ENCODE peak calls at places on chromosome 15, in six cellular contexts. U is adrenal gland, A is gastrocnemius medialis, K is stomach, Y is endothelial cell of umbilical vein, F is esophagus muscularis mucosa. L is an unnamed sample.

GRCh38 chr15:62068787-62069170 is 2.0 kb downstream of the C2CD4A start:
- DNase-seq in U (no peak), A (no peak), K (no peak), F (no peak), Y (no peak), L (no peak)

GRCh38 chr15:66703540-66703941 is 1.5 kb downstream of the SMAD6 start:
- DNase-seq in K (peak), F (no peak), A (no peak), Y (no peak), U (no peak), L (no peak)

GRCh38 chr15:94383706-94384105 is 152.3 kb downstream of the MCTP2 start:
- DNase-seq in F (no peak), Y (no peak), U (no peak), A (no peak), K (no peak), L (no peak)

GRCh38 chr15:78207641-78208340 is 26.6 kb downstream of the ACSBG1 start:
- DNase-seq in U (no peak), Y (no peak), F (no peak), K (peak), A (no peak), L (no peak)

GRCh38 chr15:58065011-58065444 is 483 bp downstream of the ALDH1A2 start:
- DNase-seq in Y (peak), U (peak), F (no peak), A (no peak), K (no peak), L (peak)

GRCh38 chr15:98529205-98530145 is 118.9 kb upstream of the IGF1R start:
- DNase-seq in Y (no peak), A (no peak), K (no peak), F (no peak), U (no peak), L (no peak)

GRCh38 chr15:58923284-58923683 is 10.2 kb downstream of the SLTM start:
- DNase-seq in K (no peak), Y (no peak), U (no peak), F (no peak), A (no peak), L (no peak)

GRCh38 chr15:58931985-58932384 is 1.5 kb downstream of the SLTM start:
- DNase-seq in K (peak), Y (peak), F (no peak), A (peak), U (peak), L (no peak)

GRCh38 chr15:73146419-73146818 is 94.2 kb downstream of the NEO1 start:
- DNase-seq in U (no peak), Y (no peak), A (no peak), K (no peak), F (no peak), L (no peak)

DNA sequence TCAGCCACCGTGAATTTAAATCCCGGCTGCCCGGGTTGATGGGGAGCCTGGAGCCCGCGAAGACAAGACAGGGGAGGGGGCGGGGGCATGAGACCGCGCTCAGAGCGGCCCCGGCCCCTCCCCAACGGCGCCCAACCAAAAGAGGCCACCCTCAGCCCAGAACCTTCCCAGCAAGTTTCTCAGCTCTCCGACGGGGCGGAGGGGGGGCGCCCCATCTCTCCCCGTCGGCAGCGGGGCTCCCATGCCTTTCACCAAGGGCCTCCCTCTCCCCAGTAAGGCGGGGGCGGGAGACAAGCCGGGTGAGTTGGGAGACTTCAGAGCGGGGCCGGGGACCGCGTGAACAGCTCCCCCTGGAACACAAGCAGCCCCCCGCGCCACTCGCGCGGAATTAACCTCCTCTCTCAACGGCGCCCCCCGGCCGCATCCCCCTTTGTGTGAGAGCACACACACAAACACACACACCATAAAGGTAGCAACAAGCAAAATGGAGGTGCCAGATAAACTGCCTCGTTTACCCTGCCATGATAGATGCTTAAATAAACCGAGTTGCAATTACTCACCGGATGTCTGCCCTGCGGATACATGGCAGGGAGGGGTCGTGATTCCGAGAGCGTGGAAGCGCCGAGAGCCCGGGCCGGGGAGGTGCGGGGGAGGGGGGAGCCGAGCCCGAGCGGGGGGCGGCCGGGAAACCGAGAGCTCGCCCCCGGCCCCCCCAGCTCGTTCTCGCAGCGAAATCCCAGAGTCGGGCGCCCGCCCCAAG is 1.3 kb downstream of the TLE3 start:
- DNase-seq in Y (peak), K (peak), A (no peak), U (peak), F (no peak), L (peak)
- TF ChIP-seq POLR2A in Y (peak), K (no peak), A (no peak), U (no peak), F (no peak), L (no peak)

DNA sequence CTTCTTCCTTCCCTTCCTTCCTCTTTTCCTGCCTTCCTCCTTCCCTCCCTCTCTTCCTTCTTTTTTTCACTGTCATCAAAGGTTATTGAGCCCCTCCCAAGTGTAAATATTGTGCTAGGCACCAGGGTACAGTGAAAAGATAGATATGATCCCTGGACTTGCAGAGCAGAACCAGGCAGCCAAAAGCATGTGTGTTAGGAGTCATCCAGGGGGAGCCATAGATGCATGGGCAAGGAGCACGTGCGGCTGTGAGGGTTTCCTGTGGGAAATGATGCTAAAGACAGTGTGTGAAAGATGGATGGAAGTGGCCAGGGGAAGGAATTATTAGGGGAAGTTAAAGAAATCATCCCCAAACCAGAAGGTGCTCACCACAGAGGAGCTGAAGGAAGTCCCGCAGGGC is 65.2 kb downstream of the NR2F2 start:
- DNase-seq in Y (no peak), U (no peak), A (no peak), K (peak), F (no peak), L (no peak)
- TF ChIP-seq CTCF in Y (no peak), U (no peak), A (no peak), K (no peak), F (no peak), L (no peak)

DNA sequence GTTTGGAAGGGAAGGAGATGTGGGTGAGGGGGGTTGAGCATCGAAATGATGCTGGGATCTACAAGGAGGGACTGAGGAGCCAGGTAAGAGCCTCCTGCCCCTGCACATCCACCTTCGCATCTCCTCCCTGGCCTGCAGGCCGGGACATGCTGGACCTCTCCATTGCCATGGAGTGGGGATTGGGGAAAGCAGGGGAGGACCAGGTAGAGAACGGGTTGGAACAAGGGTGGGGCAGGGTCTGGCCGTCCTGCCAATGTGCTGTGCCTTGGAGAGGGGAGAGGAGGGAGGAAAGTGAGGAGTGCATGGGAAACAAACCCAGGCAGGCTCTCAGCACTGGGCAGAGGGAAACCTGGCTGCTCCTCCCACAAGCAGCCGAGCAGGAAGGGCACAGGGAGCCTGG is 10.6 kb downstream of the PLA2G4B start:
- DNase-seq in A (no peak), U (no peak), K (no peak), Y (no peak), F (no peak), L (no peak)
- H3K27ac ChIP-seq in A (no peak), U (no peak), K (no peak), Y (no peak), F (no peak), L (no peak)

DNA sequence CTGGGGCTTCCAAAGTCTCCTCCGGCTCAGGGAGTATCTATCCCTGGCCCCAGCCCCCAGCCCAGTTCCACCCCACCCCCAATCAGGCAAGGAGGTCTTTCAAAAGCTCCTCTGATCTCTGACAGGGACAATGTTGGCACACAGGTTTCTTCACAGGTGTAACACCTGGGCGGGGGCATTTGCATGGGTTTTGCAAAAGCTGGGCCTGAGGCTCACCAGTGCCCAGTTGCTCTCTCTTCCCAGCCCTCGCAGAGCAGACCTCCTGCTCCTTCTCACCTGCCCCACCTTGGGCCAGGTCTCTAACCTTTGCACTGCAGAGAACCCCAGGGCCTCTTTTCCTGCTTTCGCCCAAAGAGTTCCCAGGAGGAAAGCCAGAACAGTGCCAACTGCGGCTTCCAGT is 8.6 kb upstream of the CSK start:
- DNase-seq in Y (no peak), U (no peak), A (no peak), F (no peak), K (no peak), L (no peak)
- TF ChIP-seq POLR2A in Y (no peak), U (no peak), A (no peak), F (no peak), K (no peak), L (no peak)

GRCh38 chr15:42595641-42596240 is 20.3 kb downstream of the STARD9 start:
- DNase-seq in F (no peak), U (no peak), Y (no peak), K (no peak), A (no peak), L (no peak)

GRCh38 chr15:42593143-42593542 is 17.7 kb downstream of the STARD9 start:
- DNase-seq in Y (no peak), K (no peak), F (no peak), U (no peak), A (peak), L (peak)

GRCh38 chr15:42590619-42591237 is 15.3 kb downstream of the STARD9 start:
- DNase-seq in U (no peak), F (no peak), Y (no peak), A (no peak), K (no peak), L (no peak)

GRCh38 chr15:42591238-42591936 is 16.0 kb downstream of the STARD9 start:
- DNase-seq in U (no peak), K (no peak), Y (peak), F (no peak), A (no peak), L (no peak)
- TF ChIP-seq CTCF in U (peak), K (peak), Y (no peak), F (peak), A (no peak), L (peak)

DNA sequence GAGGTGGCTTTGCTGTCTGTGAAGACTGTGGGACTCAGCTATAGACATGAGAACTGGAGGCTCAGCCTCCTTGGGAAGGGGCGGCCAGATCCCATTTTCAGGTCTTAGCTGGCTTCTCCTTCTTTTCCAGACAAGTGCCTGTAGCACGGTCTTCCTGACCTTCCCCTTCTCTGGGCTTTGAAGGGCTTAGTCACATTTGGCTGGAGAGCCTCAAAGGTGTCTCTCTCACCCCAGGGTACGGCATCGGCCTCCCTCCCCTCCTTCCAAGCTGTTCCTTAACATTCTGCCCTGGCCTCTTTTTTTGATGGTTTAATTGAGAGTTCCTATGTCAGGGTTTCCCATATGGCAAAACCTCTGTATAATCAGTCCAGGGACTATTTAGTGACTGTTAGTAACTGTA is 242.7 kb downstream of the THSD4 start:
- DNase-seq in K (no peak), F (no peak), U (no peak), Y (no peak), A (no peak), L (no peak)
- H3K27ac ChIP-seq in K (no peak), F (no peak), U (no peak), Y (no peak), A (no peak), L (peak)

DNA sequence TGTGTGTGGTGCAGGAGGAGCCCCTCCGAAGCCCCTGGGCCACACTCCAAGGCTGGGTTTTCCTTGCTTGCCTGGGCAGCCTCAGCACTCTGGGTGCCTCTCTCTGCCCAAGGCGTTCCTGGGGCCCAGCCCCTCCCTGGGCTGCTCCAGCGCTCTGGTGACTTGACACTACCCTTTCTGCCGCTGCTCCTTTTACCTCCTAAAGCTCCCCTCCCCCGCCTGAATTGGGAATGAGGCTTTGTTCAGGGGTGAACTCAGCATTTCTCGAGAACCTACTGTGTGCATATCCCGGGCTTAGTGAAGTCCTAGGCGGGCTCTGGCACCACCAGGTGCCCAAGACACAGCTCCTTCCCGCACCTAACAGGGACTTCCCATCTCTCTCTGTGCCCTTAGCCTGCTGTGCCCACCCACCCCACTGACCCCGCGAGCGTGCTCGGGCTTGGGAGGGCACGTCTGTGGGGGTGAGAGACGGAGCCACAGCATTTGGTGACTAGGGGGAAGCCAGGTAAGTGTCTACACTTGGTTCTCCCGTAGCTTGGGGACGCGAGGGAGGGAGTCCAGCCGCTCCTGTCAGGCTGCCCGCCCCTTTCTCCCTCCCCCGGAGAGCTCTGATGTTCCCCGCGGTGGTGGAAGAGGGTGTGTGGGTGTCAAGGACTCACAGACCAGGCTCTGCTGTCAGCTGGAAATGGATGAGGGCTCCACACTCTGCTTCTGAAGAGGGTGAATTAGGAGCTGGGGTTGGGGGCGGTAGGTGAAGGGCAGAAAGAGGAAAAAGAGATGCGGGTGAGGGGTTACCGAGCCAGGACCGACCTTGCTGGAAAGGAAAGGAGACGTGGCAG is 1.1 kb upstream of the BAHD1 start:
- DNase-seq in K (peak), U (peak), Y (peak), A (no peak), F (no peak), L (peak)
- TF ChIP-seq POLR2A in K (no peak), U (no peak), Y (no peak), A (no peak), F (no peak), L (no peak)